ENCODE peak calls at places on chromosomes 5 and 9, in four cellular contexts. I is HL-60, Q is GM12878, C is K562. K is an unnamed sample.

GRCh38 chr9:108225371-108225905 is 630.3 kb downstream of the ACTL7B start:
- DNase-seq in C (no peak), I (no peak), Q (no peak), K (no peak)

GRCh38 chr5:68839019-68839552 is 254.7 kb upstream of the SLC30A5 start:
- DNase-seq in C (no peak), Q (no peak), I (no peak), K (no peak)

GRCh38 chr5:95798048-95798447 is 24.5 kb downstream of the GLRX start:
- DNase-seq in C (no peak), I (peak), Q (no peak), K (no peak)

GRCh38 chr9:130825051-130825651 is 9.9 kb upstream of the ABL1 start:
- DNase-seq in I (no peak), Q (no peak), C (peak), K (no peak)

GRCh38 chr9:87894998-87895625 is 12.4 kb downstream of the SPATA31E1 start:
- DNase-seq in C (no peak), I (no peak), Q (no peak), K (no peak)

GRCh38 chr5:131068893-131069643 is 96.0 kb downstream of the HINT1 start:
- DNase-seq in C (no peak), I (peak), Q (peak), K (peak)

GRCh38 chr5:100505984-100506670 is 29.0 kb upstream of the FAM174A start:
- DNase-seq in I (no peak), C (no peak), Q (no peak), K (no peak)

GRCh38 chr5:95759634-95760033 is 28.5 kb downstream of the RHOBTB3 start:
- DNase-seq in C (no peak), I (no peak), Q (no peak), K (no peak)

GRCh38 chr5:83066548-83067110 is 10.6 kb downstream of the TMEM167A start:
- DNase-seq in I (no peak), Q (no peak), C (no peak), K (no peak)

GRCh38 chr9:128105538-128106175 is 21.9 kb downstream of the PTGES2 start:
- DNase-seq in C (no peak), Q (no peak), I (no peak), K (no peak)

GRCh38 chr5:138339086-138339456 is 1.0 kb downstream of the FAM53C start:
- DNase-seq in Q (no peak), C (no peak), I (no peak), K (no peak)

GRCh38 chr5:134491841-134492442 is 33.5 kb upstream of the JADE2 start:
- DNase-seq in Q (no peak), C (no peak), I (no peak), K (no peak)

GRCh38 chr9:70159630-70160029 is 99.1 kb upstream of the SMC5 start:
- DNase-seq in Q (no peak), C (no peak), I (no peak), K (no peak)

GRCh38 chr9:96116275-96117051 is 185.5 kb downstream of the HSD17B3 start:
- DNase-seq in C (no peak), I (no peak), Q (no peak), K (no peak)
- TF ChIP-seq POLR2AphosphoS5 in C (no peak), I (no peak), Q (no peak), K (no peak)

GRCh38 chr9:4145482-4145881 is 154.4 kb downstream of the GLIS3 start:
- DNase-seq in C (no peak), I (no peak), Q (no peak), K (no peak)

GRCh38 chr9:4146293-4146692 is 153.6 kb downstream of the GLIS3 start:
- DNase-seq in I (no peak), C (no peak), Q (no peak), K (no peak)

GRCh38 chr9:4147476-4148214 is 152.2 kb downstream of the GLIS3 start:
- DNase-seq in I (no peak), C (no peak), Q (no peak), K (no peak)

GRCh38 chr9:4143951-4144717 is 155.7 kb downstream of the GLIS3 start:
- DNase-seq in I (no peak), Q (no peak), C (no peak), K (no peak)

DNA sequence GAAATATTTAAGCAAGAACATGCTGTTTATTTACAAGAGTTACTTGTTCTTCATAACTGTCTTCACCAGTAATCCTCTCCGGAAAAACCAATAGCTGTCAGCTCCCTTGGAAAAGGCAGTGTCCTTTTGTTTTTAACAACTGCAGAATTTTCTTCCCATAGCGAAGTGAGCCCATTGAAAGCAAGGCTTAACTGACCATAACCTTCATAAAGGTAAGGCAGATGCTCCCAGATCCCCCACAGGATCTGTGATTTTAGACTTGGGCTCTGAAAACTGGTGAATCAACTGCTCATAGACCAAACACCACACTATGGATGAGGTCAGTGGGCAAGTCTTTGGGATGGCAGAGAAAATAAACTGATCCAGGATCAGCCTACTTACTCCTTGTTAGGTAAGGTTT is 155.0 kb downstream of the GLIS3 start:
- DNase-seq in C (no peak), Q (no peak), I (no peak), K (no peak)
- TF ChIP-seq SPI1 in C (no peak), Q (no peak), I (no peak), K (no peak)

DNA sequence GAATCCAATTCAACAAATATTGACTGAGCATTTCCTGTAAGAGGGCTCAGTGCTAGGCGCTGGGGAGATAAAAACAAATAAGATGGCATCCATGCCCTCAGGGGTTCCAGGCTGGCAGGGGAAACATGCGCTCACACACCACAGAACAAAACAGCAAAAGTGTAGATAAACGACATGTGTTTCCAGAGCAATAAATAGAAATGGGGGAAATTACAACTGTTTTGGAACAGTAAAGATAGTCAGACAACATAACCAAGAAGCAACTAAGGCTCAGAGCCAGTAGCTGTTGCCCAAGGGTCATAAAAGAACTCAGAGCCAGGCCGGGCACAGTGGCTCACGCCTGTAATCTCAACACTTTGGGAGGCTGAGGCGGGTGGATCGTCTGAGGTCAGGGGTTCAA is 25.1 kb downstream of the ZNF608 start:
- DNase-seq in C (no peak), Q (no peak), I (no peak), K (no peak)
- TF ChIP-seq POLR2AphosphoS5 in C (no peak), Q (no peak), I (no peak), K (no peak)

GRCh38 chr5:150112211-150113046 is 26.1 kb upstream of the CSF1R start:
- DNase-seq in C (no peak), I (no peak), Q (no peak), K (peak)
- TF ChIP-seq SPI1 in C (no peak), I (no peak), Q (no peak), K (no peak)